ENCODE peak calls at places on chromosomes 5 and 9, in nine cellular contexts. E is adipocyte; D is left ventricle myocardium inferior; F is kidney epithelial cell; I is stimulated activated CD8-positive, alpha-beta memory T cell treated with anti-CD3 and anti-CD28 coated beads, Interleukin-12 subunit alpha, Interleukin-12 subunit beta, amount 100 ng/mL, for 1 hour; H is globus pallidus; T is hepatocyte; Q is RPMI7951; K is aorta. P is an unnamed sample.
A peak's percentile ranks its signal among the peaks of the same experiment; 100 is the strongest.

GRCh38 chr5:13505326-13505725 is 439.2 kb downstream of the DNAH5 start:
- DNase-seq in F (no peak), K (no peak), D (no peak), H (no peak), T (no peak), I (no peak), E (no peak), Q (no peak), P (no peak)

GRCh38 chr9:71729816-71730526 is 38.3 kb downstream of the CEMIP2 start:
- DNase-seq in H (no peak), E (no peak), F (no peak), T (no peak), D (no peak), K (no peak), Q (peak; percentile 52), I (no peak), P (no peak)

GRCh38 chr5:15168397-15168796 is 296.8 kb upstream of the ANKH start:
- DNase-seq in E (no peak), K (no peak), I (no peak), D (no peak), H (no peak), F (no peak), Q (no peak), T (no peak), P (no peak)

GRCh38 chr5:30106596-30106995 is 1086.9 kb upstream of the CDH6 start:
- DNase-seq in T (no peak), D (no peak), F (no peak), Q (no peak), K (no peak), H (no peak), E (no peak), I (no peak), P (no peak)

GRCh38 chr9:113933188-113933587 is 57.1 kb downstream of the ZNF618 start:
- DNase-seq in E (no peak), I (no peak), D (no peak), K (peak; percentile 78), F (no peak), Q (no peak), H (no peak), T (no peak), P (no peak)

GRCh38 chr5:85109616-85110015 is 724.9 kb upstream of the EDIL3 start:
- DNase-seq in I (no peak), F (no peak), T (no peak), H (no peak), K (no peak), Q (no peak), D (no peak), E (peak; percentile 36), P (no peak)

GRCh38 chr9:136671646-136672430 is 9.1 kb downstream of the EGFL7 start:
- DNase-seq in E (peak; percentile 66), I (no peak), D (no peak), K (no peak), Q (no peak), T (peak; percentile 68), H (no peak), F (no peak), P (no peak)

GRCh38 chr9:131473891-131474290 is 28.8 kb upstream of the POMT1 start:
- DNase-seq in T (no peak), F (no peak), E (no peak), I (no peak), Q (no peak), H (no peak), K (no peak), D (no peak), P (no peak)

GRCh38 chr5:172187118-172188032 is 649 bp downstream of the STK10 start:
- DNase-seq in K (peak; percentile 81), Q (peak; percentile 92), T (peak; percentile 82), E (peak; percentile 89), D (peak; percentile 58), F (no peak), H (no peak), I (peak; percentile 55), P (peak; percentile 64)

GRCh38 chr5:4642525-4642924 is 497.6 kb upstream of the ADAMTS16 start:
- DNase-seq in F (no peak), H (no peak), I (no peak), D (no peak), E (no peak), K (no peak), T (no peak), Q (no peak), P (no peak)

GRCh38 chr5:113005454-113005853 is 28.9 kb downstream of the DCP2 start:
- DNase-seq in T (no peak), I (no peak), F (no peak), E (no peak), K (no peak), H (no peak), D (no peak), Q (no peak), P (peak; percentile 24)